ENCODE peak calls at places on chromosomes 16 and 17, in five cellular contexts. E is HCT116, R is K562, U is GM12878, Q is HepG2. M is an unnamed sample.

GRCh38 chr16:65782537-65783290 is 583.8 kb upstream of the CDH5 start:
- DNase-seq in E (no peak), R (no peak), U (no peak), Q (no peak), M (no peak)

GRCh38 chr16:24580665-24581064 is 41.3 kb downstream of the RBBP6 start:
- DNase-seq in E (no peak), R (no peak), U (no peak), Q (no peak), M (peak; percentile 41)

GRCh38 chr16:2194852-2195315 is 1.5 kb downstream of the CASKIN1 start:
- DNase-seq in E (no peak), R (peak; percentile 73), U (peak; percentile 11), Q (peak; percentile 67), M (peak; percentile 74)

GRCh38 chr17:82748756-82749155 is 3.1 kb upstream of the TBCD start:
- DNase-seq in E (no peak), R (no peak), U (no peak), Q (no peak), M (no peak)

GRCh38 chr17:38509008-38509771 is 80.9 kb downstream of the ARHGAP23 start:
- DNase-seq in E (peak; percentile 65), R (peak; percentile 92), U (no peak), Q (peak; percentile 84), M (peak; percentile 98)

GRCh38 chr17:21214777-21215541 is 998 bp upstream of the TMEM11 start:
- DNase-seq in E (no peak), R (no peak), U (no peak), Q (no peak), M (no peak)

GRCh38 chr16:74874123-74874522 is 99.5 kb upstream of the FA2H start:
- DNase-seq in E (no peak), R (no peak), U (no peak), Q (no peak), M (no peak)

GRCh38 chr16:86455116-86455515 is 55.2 kb upstream of the FOXF1 start:
- DNase-seq in E (no peak), R (no peak), U (no peak), Q (no peak), M (no peak)

GRCh38 chr16:12092347-12092882 is 115.9 kb downstream of the SNX29 start:
- DNase-seq in E (peak; percentile 7), R (no peak), U (no peak), Q (peak; percentile 38), M (no peak)

GRCh38 chr17:64411999-64412771 is 21.5 kb upstream of the PECAM1 start:
- DNase-seq in E (no peak), R (no peak), U (no peak), Q (no peak), M (no peak)

GRCh38 chr17:76687278-76688164 is 23.2 kb downstream of the MXRA7 start:
- DNase-seq in E (no peak), R (no peak), U (no peak), Q (no peak), M (no peak)

GRCh38 chr17:64741038-64741641 is 79.0 kb upstream of the SMURF2 start:
- DNase-seq in E (no peak), R (no peak), U (no peak), Q (no peak), M (no peak)

GRCh38 chr16:55955845-55956244 is 80.7 kb upstream of the CES5A start:
- DNase-seq in E (no peak), R (no peak), U (no peak), Q (no peak), M (no peak)

GRCh38 chr17:37844977-37845293 is 79.3 kb upstream of the TBC1D3K start:
- DNase-seq in E (no peak), R (no peak), U (no peak), Q (no peak), M (no peak)

GRCh38 chr17:83191388-83192160 is 112.2 kb downstream of the METRNL start:
- DNase-seq in E (no peak), R (no peak), U (no peak), Q (no peak), M (no peak)

GRCh38 chr16:4744758-4745569 is 10.6 kb downstream of the DNAAF8 start:
- DNase-seq in E (no peak), R (peak; percentile 61), U (no peak), Q (no peak), M (peak; percentile 41)

GRCh38 chr17:83176272-83176955 is 97.0 kb downstream of the METRNL start:
- DNase-seq in E (no peak), R (no peak), U (no peak), Q (no peak), M (no peak)

GRCh38 chr16:29705030-29705429 is 26.1 kb downstream of the QPRT start:
- DNase-seq in E (no peak), R (no peak), U (no peak), Q (no peak), M (no peak)

GRCh38 chr16:77403732-77404131 is 31.1 kb downstream of the ADAMTS18 start:
- DNase-seq in E (no peak), R (no peak), U (no peak), Q (no peak), M (no peak)

GRCh38 chr17:75471207-75471606 is 14.8 kb downstream of the TMEM94 start:
- DNase-seq in E (no peak), R (no peak), U (no peak), Q (no peak), M (no peak)

GRCh38 chr17:81902653-81903414 is 796 bp downstream of the NPB start:
- DNase-seq in E (no peak), R (no peak), U (no peak), Q (no peak), M (peak; percentile 51)

GRCh38 chr17:10631048-10631700 is 25.9 kb downstream of the MYH3 start:
- DNase-seq in E (no peak), R (peak; percentile 37), U (no peak), Q (no peak), M (peak; percentile 66)

GRCh38 chr17:38554430-38555350 is 51.1 kb downstream of the SRCIN1 start:
- DNase-seq in E (no peak), R (no peak), U (no peak), Q (no peak), M (no peak)

GRCh38 chr17:27520571-27521185 is 64.4 kb downstream of the KSR1 start:
- DNase-seq in E (no peak), R (no peak), U (no peak), Q (peak; percentile 74), M (no peak)

DNA sequence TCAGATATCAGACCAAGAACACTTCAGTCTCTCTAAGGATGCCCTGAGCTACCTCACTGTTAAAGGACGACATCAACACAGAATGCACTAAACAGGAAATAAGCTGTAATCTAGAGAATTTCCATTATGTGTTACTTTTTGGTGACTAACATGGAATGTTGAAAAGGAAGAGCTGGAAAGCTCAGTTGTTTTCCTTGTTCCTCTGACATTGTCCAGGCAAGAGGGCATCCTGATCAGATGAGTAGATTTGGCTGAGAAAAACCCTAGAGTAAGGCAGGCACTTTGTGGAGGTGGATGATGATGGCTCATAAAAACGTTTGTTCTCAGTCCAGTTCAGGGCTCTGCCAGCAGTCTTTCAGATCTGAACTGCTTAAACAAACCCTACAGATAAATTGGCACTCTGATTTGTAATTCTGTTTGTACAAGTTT is 34.0 kb downstream of the DGKE start:
- DNase-seq in E (no peak), R (no peak), U (no peak), Q (no peak), M (no peak)
- TF ChIP-seq ZBTB33 in E (no peak), R (no peak), U (no peak), Q (no peak), M (no peak)

GRCh38 chr16:16992986-16993783 is 477.6 kb downstream of the XYLT1 start:
- DNase-seq in E (no peak), R (no peak), U (peak; percentile 20), Q (no peak), M (no peak)
- TF ChIP-seq ZBTB33 in E (no peak), R (no peak), U (no peak), Q (no peak), M (no peak)

GRCh38 chr17:48055531-48056245 is 7.5 kb downstream of the NFE2L1 start:
- DNase-seq in E (peak; percentile 73), R (no peak), U (peak; percentile 38), Q (no peak), M (no peak)
- TF ChIP-seq ZBTB33 in E (no peak), R (no peak), U (no peak), Q (no peak), M (no peak)

GRCh38 chr16:26382607-26383006 is 684.1 kb upstream of the C16orf82 start:
- DNase-seq in E (no peak), R (no peak), U (no peak), Q (no peak), M (no peak)
- TF ChIP-seq ZBTB33 in E (no peak), R (no peak), U (no peak), Q (no peak), M (no peak)

DNA sequence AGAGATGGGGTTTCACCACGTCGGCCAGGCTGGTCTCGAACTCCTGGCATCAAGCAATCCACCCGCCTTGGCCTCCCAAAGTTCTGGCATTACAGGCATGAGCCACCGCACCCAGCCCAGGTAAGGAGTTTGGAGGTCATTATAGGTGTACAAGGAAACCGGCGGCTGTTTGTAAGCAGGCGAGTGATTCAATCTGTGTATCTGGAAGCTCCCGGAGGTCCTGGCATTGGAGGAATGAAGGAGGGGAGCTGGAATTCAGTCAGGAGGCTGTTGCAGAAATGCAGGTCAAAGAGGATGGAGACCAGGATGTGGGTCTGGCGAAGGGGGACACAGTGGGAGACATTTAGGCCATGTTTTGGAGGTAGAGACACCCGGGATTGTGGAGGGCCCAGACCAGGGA is 18.8 kb downstream of the CDC42EP4 start:
- DNase-seq in E (peak; percentile 51), R (no peak), U (no peak), Q (no peak), M (no peak)
- TF ChIP-seq ZBTB33 in E (no peak), R (no peak), U (no peak), Q (no peak), M (no peak)

DNA sequence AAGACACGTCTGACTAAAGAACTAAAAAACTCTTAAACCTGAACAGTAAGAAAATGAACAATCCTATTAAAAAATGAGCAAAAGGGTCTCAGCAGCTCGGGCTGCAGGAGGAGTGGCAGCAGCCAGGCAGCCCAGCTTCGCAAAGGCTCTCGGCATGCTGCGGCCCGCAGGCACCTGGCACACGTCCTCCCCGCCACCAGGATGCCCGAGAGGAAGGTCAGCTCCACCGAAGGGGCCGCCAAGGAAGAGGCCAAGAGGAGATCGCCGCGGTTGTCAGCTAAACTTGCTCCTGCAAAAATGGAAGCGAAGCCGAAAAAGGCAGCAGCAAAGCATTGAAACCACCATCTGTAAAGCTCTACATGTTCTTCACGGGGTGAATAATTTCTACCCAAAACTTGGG is 173.5 kb downstream of the BCAS3 start:
- DNase-seq in E (no peak), R (no peak), U (no peak), Q (no peak), M (peak; percentile 11)
- TF ChIP-seq ZBTB33 in E (no peak), R (no peak), U (no peak), Q (no peak), M (no peak)

GRCh38 chr16:58515125-58515870 is at the start of gene SETD6:
- DNase-seq in E (peak; percentile 70), R (peak; percentile 85), U (no peak), Q (peak; percentile 83), M (peak; percentile 92)
- TF ChIP-seq ZBTB33 in E (no peak), R (peak; percentile 62), U (no peak), Q (peak; percentile 4), M (no peak)

GRCh38 chr17:67421869-67422273 is 44.8 kb downstream of the PITPNC1 start:
- DNase-seq in E (peak; percentile 100), R (no peak), U (peak; percentile 61), Q (peak; percentile 39), M (no peak)
- TF ChIP-seq ZBTB33 in E (peak; percentile 88), R (no peak), U (no peak), Q (no peak), M (peak; percentile 84)

M was measured in SK-N-SH.